ENCODE peak calls at places on chromosomes 5 and 9, in five cellular contexts. T is endothelial cell, Y is cardiac fibroblast, N is lung, Q is OCI-LY7. E is an unnamed sample.

GRCh38 chr9:16784002-16784401 is 86.5 kb downstream of the BNC2 start:
- DNase-seq in T (no peak), Y (no peak), N (no peak), Q (no peak), E (no peak)

GRCh38 chr5:174692381-174692780 is 32.0 kb upstream of the MSX2 start:
- DNase-seq in T (no peak), Y (no peak), N (no peak), Q (no peak), E (no peak)

GRCh38 chr5:133611357-133612020 is 852 bp downstream of the FSTL4 start:
- DNase-seq in T (peak), Y (no peak), N (no peak), Q (no peak), E (peak)

GRCh38 chr9:107755267-107755666 is 265.7 kb upstream of the KLF4 start:
- DNase-seq in T (no peak), Y (peak), N (no peak), Q (no peak), E (no peak)

GRCh38 chr9:78691531-78691930 is 394.6 kb downstream of the PSAT1 start:
- DNase-seq in T (no peak), Y (no peak), N (no peak), Q (no peak), E (no peak)

GRCh38 chr5:111853748-111854147 is 96.8 kb upstream of the NREP start:
- DNase-seq in T (no peak), Y (peak), N (no peak), Q (peak), E (peak)

GRCh38 chr9:78386746-78387145 is 89.8 kb downstream of the PSAT1 start:
- DNase-seq in T (no peak), Y (peak), N (no peak), Q (no peak), E (no peak)

GRCh38 chr5:136269978-136270377 is 77.0 kb upstream of the SMIM32 start:
- DNase-seq in T (no peak), Y (no peak), N (no peak), Q (no peak), E (no peak)

GRCh38 chr5:23684103-23684502 is 176.7 kb downstream of the PRDM9 start:
- DNase-seq in T (no peak), Y (peak), N (no peak), Q (no peak), E (no peak)

GRCh38 chr9:83432104-83432627 is 106.0 kb downstream of the FRMD3 start:
- DNase-seq in T (no peak), Y (peak), N (peak), Q (no peak), E (no peak)

GRCh38 chr5:93926831-93927600 is 185.6 kb upstream of the POU5F2 start:
- DNase-seq in T (no peak), Y (peak), N (no peak), Q (no peak), E (no peak)

GRCh38 chr9:94771096-94771495 is 44.6 kb downstream of the AOPEP start:
- DNase-seq in T (no peak), Y (no peak), N (no peak), Q (no peak), E (no peak)

GRCh38 chr5:2750758-2751464 is 566 bp downstream of the IRX2 start:
- DNase-seq in T (peak), Y (no peak), N (no peak), Q (no peak), E (no peak)

GRCh38 chr5:136215812-136216211 is 22.9 kb upstream of the SMIM32 start:
- DNase-seq in T (no peak), Y (no peak), N (no peak), Q (no peak), E (no peak)

GRCh38 chr5:92518318-92518913 is 1062.6 kb downstream of the NR2F1-AS1 start:
- DNase-seq in T (peak), Y (peak), N (no peak), Q (peak), E (peak)

GRCh38 chr9:126856326-126856877 is 4.0 kb upstream of the ZBTB34 start:
- DNase-seq in T (no peak), Y (no peak), N (no peak), Q (no peak), E (no peak)

GRCh38 chr5:108579236-108579635 is 168.5 kb upstream of the FER start:
- DNase-seq in T (no peak), Y (no peak), N (no peak), Q (no peak), E (no peak)

GRCh38 chr5:7682379-7682778 is 168.6 kb downstream of the CFAP90 start:
- DNase-seq in T (no peak), Y (no peak), N (no peak), Q (no peak), E (no peak)

GRCh38 chr5:118791986-118792734 is 196.2 kb downstream of the DTWD2 start:
- DNase-seq in T (peak), Y (peak), N (no peak), Q (peak), E (peak)

GRCh38 chr9:114371986-114372917 is 15.5 kb downstream of the AKNA start:
- DNase-seq in T (no peak), Y (peak), N (no peak), Q (peak), E (peak)

GRCh38 chr9:94931036-94931633 is 204.6 kb downstream of the AOPEP start:
- DNase-seq in T (no peak), Y (no peak), N (no peak), Q (no peak), E (no peak)

GRCh38 chr5:166529200-166529599 is 1762.2 kb upstream of the WWC1 start:
- DNase-seq in T (no peak), Y (no peak), N (no peak), Q (no peak), E (no peak)

GRCh38 chr9:98057095-98057799 is 715 bp downstream of the NANS start:
- DNase-seq in T (no peak), Y (peak), N (no peak), Q (peak), E (no peak)

GRCh38 chr9:1231998-1232919 is 182.1 kb downstream of the DMRT2 start:
- DNase-seq in T (no peak), Y (peak), N (peak), Q (no peak), E (no peak)

GRCh38 chr9:96126321-96126881 is 175.6 kb downstream of the HSD17B3 start:
- DNase-seq in T (no peak), Y (no peak), N (no peak), Q (no peak), E (no peak)

GRCh38 chr9:80351612-80352011 is 779.8 kb downstream of the TLE4 start:
- DNase-seq in T (no peak), Y (no peak), N (no peak), Q (no peak), E (no peak)

GRCh38 chr5:52859619-52860018 is 71.9 kb downstream of the ITGA1 start:
- DNase-seq in T (no peak), Y (peak), N (no peak), Q (no peak), E (no peak)

GRCh38 chr5:16855475-16855874 is 80.6 kb downstream of the MYO10 start:
- DNase-seq in T (peak), Y (peak), N (no peak), Q (no peak), E (no peak)

GRCh38 chr9:137580958-137581331 is 2.2 kb upstream of the DPH7 start:
- DNase-seq in T (no peak), Y (no peak), N (no peak), Q (no peak), E (no peak)

GRCh38 chr5:132313378-132313777 is 19.2 kb downstream of the SLC22A4 start:
- DNase-seq in T (no peak), Y (peak), N (no peak), Q (no peak), E (no peak)

GRCh38 chr5:72394688-72395087 is 74.5 kb downstream of the PTCD2 start:
- DNase-seq in T (no peak), Y (peak), N (no peak), Q (peak), E (peak)

GRCh38 chr5:125891326-125891725 is 531.9 kb upstream of the GRAMD2B start:
- DNase-seq in T (no peak), Y (no peak), N (no peak), Q (no peak), E (no peak)

GRCh38 chr9:92665836-92666235 is 4.1 kb downstream of the IPPK start:
- DNase-seq in T (no peak), Y (no peak), N (no peak), Q (no peak), E (no peak)

GRCh38 chr5:67246108-67246507 is 49.5 kb upstream of the CD180 start:
- DNase-seq in T (peak), Y (peak), N (no peak), Q (peak), E (peak)

GRCh38 chr9:36725777-36726356 is 153.2 kb downstream of the MELK start:
- DNase-seq in T (no peak), Y (no peak), N (no peak), Q (no peak), E (no peak)

GRCh38 chr5:39005566-39006232 is 68.5 kb downstream of the RICTOR start:
- DNase-seq in T (no peak), Y (peak), N (no peak), Q (peak), E (no peak)
- TF ChIP-seq CTCF in T (no peak), Y (peak), N (no peak), Q (peak), E (no peak)

GRCh38 chr9:124423155-124423554 is 7.9 kb upstream of the PSMB7 start:
- DNase-seq in T (no peak), Y (no peak), N (no peak), Q (no peak), E (no peak)

GRCh38 chr9:124415852-124416484 is 726 bp upstream of the PSMB7 start:
- DNase-seq in T (no peak), Y (no peak), N (no peak), Q (peak), E (no peak)

GRCh38 chr9:124423591-124423990 is 8.3 kb upstream of the PSMB7 start:
- DNase-seq in T (no peak), Y (no peak), N (no peak), Q (no peak), E (no peak)

GRCh38 chr9:124420991-124421543 is 5.8 kb upstream of the PSMB7 start:
- DNase-seq in T (no peak), Y (peak), N (no peak), Q (peak), E (no peak)

GRCh38 chr9:124419832-124420489 is 4.7 kb upstream of the PSMB7 start:
- DNase-seq in T (no peak), Y (no peak), N (no peak), Q (no peak), E (no peak)
- TF ChIP-seq CTCF in T (peak), Y (no peak), N (no peak), Q (peak), E (no peak)

GRCh38 chr5:68962632-68963484 is 131.0 kb upstream of the SLC30A5 start:
- DNase-seq in T (peak), Y (peak), N (peak), Q (no peak), E (peak)
- TF ChIP-seq CTCF in T (peak), Y (peak), N (peak), Q (peak), E (peak)

GRCh38 chr9:104087894-104088293 is 6.2 kb upstream of the SMC2 start:
- DNase-seq in T (no peak), Y (no peak), N (no peak), Q (no peak), E (no peak)
- TF ChIP-seq CTCF in T (no peak), Y (no peak), N (no peak), Q (no peak), E (no peak)

GRCh38 chr5:113057437-113058052 is 80.9 kb downstream of the DCP2 start:
- DNase-seq in T (no peak), Y (no peak), N (no peak), Q (no peak), E (no peak)
- TF ChIP-seq CTCF in T (no peak), Y (no peak), N (no peak), Q (no peak), E (no peak)